ENCODE peak calls at places on chromosomes 3 and 15, in six cellular contexts. One of them, this sample, is unnamed.

GRCh38 chr3:6088433-6088832 is 772.5 kb upstream of the GRM7 start:
- DNase-seq in GM12892: no peak
- DNase-seq in stomach: no peak
- DNase-seq in H1: no peak
- DNase-seq in HCT116: no peak
- DNase-seq in vagina: no peak
- DNase-seq in this sample: no peak

GRCh38 chr3:45084820-45085816 is 59.0 kb downstream of the CLEC3B start:
- DNase-seq in H1: no peak
- DNase-seq in vagina: no peak
- DNase-seq in HCT116: no peak
- DNase-seq in stomach: no peak
- DNase-seq in GM12892: no peak
- DNase-seq in this sample: no peak

GRCh38 chr3:42066516-42067181 is 24.5 kb upstream of the TRAK1 start:
- DNase-seq in HCT116: no peak
- DNase-seq in H1: no peak
- DNase-seq in vagina: no peak
- DNase-seq in GM12892: no peak
- DNase-seq in stomach: no peak
- DNase-seq in this sample: no peak

GRCh38 chr3:118991775-118992174 is 42.9 kb downstream of the IGSF11 start:
- DNase-seq in HCT116: no peak
- DNase-seq in vagina: no peak
- DNase-seq in stomach: peak; percentile 28
- DNase-seq in H1: no peak
- DNase-seq in GM12892: no peak
- DNase-seq in this sample: no peak

GRCh38 chr3:134027631-134028030 is 2.1 kb downstream of the SLCO2A1 start:
- DNase-seq in vagina: peak; percentile 32
- DNase-seq in HCT116: no peak
- DNase-seq in H1: no peak
- DNase-seq in stomach: no peak
- DNase-seq in GM12892: no peak
- DNase-seq in this sample: no peak

GRCh38 chr3:178186666-178187065 is 349.6 kb upstream of the KCNMB2 start:
- DNase-seq in vagina: no peak
- DNase-seq in H1: no peak
- DNase-seq in GM12892: no peak
- DNase-seq in HCT116: no peak
- DNase-seq in stomach: no peak
- DNase-seq in this sample: no peak

GRCh38 chr3:130963444-130963843 is 63.2 kb downstream of the ASTE1 start:
- DNase-seq in GM12892: no peak
- DNase-seq in stomach: no peak
- DNase-seq in H1: no peak
- DNase-seq in vagina: no peak
- DNase-seq in HCT116: no peak
- DNase-seq in this sample: no peak

GRCh38 chr3:159029306-159030026 is 227.6 kb downstream of the MFSD1 start:
- DNase-seq in vagina: no peak
- DNase-seq in HCT116: no peak
- DNase-seq in H1: no peak
- DNase-seq in stomach: no peak
- DNase-seq in GM12892: no peak
- DNase-seq in this sample: no peak

GRCh38 chr3:124965413-124965812 is 30.9 kb upstream of the MUC13 start:
- DNase-seq in stomach: no peak
- DNase-seq in vagina: no peak
- DNase-seq in HCT116: no peak
- DNase-seq in GM12892: no peak
- DNase-seq in H1: no peak
- DNase-seq in this sample: no peak

GRCh38 chr3:161471211-161471610 is 25.4 kb upstream of the OTOL1 start:
- DNase-seq in stomach: no peak
- DNase-seq in HCT116: no peak
- DNase-seq in GM12892: no peak
- DNase-seq in vagina: no peak
- DNase-seq in H1: no peak
- DNase-seq in this sample: no peak

GRCh38 chr3:129313415-129313982 is 34.8 kb downstream of the HMCES start:
- DNase-seq in HCT116: no peak
- DNase-seq in GM12892: no peak
- DNase-seq in vagina: no peak
- DNase-seq in stomach: no peak
- DNase-seq in H1: no peak
- DNase-seq in this sample: peak; percentile 43
- TF ChIP-seq POLR2AphosphoS5 in HCT116: peak; percentile 68
- TF ChIP-seq POLR2AphosphoS5 in GM12892: peak; percentile 66
- TF ChIP-seq POLR2AphosphoS5 in vagina: no peak
- TF ChIP-seq POLR2AphosphoS5 in stomach: no peak
- TF ChIP-seq POLR2AphosphoS5 in H1: peak; percentile 98
- TF ChIP-seq POLR2AphosphoS5 in this sample: peak; percentile 18

GRCh38 chr15:67089218-67090193 is 24.1 kb downstream of the SMAD3 start:
- DNase-seq in vagina: no peak
- DNase-seq in H1: no peak
- DNase-seq in HCT116: no peak
- DNase-seq in stomach: no peak
- DNase-seq in GM12892: no peak
- DNase-seq in this sample: no peak
- TF ChIP-seq POLR2A in vagina: no peak
- TF ChIP-seq POLR2A in H1: no peak
- TF ChIP-seq POLR2A in HCT116: no peak
- TF ChIP-seq POLR2A in stomach: no peak
- TF ChIP-seq POLR2A in GM12892: no peak
- TF ChIP-seq POLR2A in this sample: no peak

GRCh38 chr15:70339551-70340517 is 242.1 kb upstream of the TLE3 start:
- DNase-seq in vagina: peak; percentile 88
- DNase-seq in HCT116: no peak
- DNase-seq in GM12892: no peak
- DNase-seq in H1: no peak
- DNase-seq in stomach: no peak
- DNase-seq in this sample: no peak

GRCh38 chr15:70341566-70341965 is 243.8 kb upstream of the TLE3 start:
- DNase-seq in HCT116: no peak
- DNase-seq in H1: no peak
- DNase-seq in vagina: peak; percentile 76
- DNase-seq in GM12892: no peak
- DNase-seq in stomach: no peak
- DNase-seq in this sample: no peak

GRCh38 chr15:70336425-70337009 is 238.8 kb upstream of the TLE3 start:
- DNase-seq in HCT116: no peak
- DNase-seq in stomach: no peak
- DNase-seq in H1: no peak
- DNase-seq in vagina: no peak
- DNase-seq in GM12892: no peak
- DNase-seq in this sample: no peak

GRCh38 chr15:70334286-70334685 is 236.6 kb upstream of the TLE3 start:
- DNase-seq in vagina: no peak
- DNase-seq in GM12892: no peak
- DNase-seq in HCT116: no peak
- DNase-seq in H1: no peak
- DNase-seq in stomach: no peak
- DNase-seq in this sample: no peak

DNA sequence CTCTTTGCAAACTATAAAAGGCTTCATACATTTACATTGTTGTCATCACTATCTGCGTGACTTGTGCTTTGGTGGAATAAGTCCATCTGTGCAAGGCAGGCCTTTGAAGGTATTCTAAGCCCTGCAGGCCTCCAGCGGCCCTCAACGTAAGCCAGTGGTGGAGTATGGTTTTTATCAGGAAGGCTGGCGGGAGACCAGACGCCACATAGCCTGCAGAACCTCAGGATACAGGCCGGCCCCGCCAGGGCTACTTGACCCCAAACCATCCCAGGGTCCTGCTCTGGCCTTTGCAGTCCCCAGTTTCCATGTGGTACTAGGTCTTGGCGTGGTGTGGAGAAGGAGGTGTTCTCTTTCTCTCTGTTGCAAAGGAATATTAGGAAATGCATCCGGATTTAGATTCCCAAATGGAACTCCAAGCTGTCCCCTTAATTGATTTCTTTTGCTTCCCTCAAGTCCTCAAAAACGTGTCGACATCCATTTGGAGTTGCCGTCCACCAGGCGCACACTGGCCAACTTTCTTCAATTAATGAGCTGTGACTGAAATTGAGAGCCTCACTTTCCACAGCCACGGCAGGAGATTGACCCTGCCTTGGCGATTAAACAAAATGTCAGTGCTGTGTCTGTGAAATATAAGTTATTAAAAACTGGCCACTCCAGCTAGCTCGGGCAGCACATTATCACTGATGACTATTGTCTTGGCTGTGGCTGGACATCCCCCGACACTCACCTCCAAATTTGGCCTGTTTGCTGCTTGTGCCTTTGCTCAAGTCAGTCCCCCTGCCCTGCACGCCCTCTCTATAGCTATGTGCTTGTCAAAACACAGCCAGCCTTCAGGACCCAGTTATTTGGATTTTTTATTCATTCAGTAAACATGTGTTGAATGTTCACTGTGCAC is 239.8 kb upstream of the TLE3 start:
- DNase-seq in GM12892: no peak
- DNase-seq in H1: no peak
- DNase-seq in stomach: no peak
- DNase-seq in HCT116: no peak
- DNase-seq in vagina: no peak
- DNase-seq in this sample: no peak
- TF ChIP-seq POLR2AphosphoS5 in GM12892: no peak
- TF ChIP-seq POLR2AphosphoS5 in H1: no peak
- TF ChIP-seq POLR2AphosphoS5 in stomach: no peak
- TF ChIP-seq POLR2AphosphoS5 in HCT116: no peak
- TF ChIP-seq POLR2AphosphoS5 in vagina: no peak
- TF ChIP-seq POLR2AphosphoS5 in this sample: no peak

GRCh38 chr3:195154793-195155535 is 116.0 kb downstream of the XXYLT1 start:
- DNase-seq in GM12892: peak; percentile 50
- DNase-seq in vagina: no peak
- DNase-seq in H1: no peak
- DNase-seq in HCT116: no peak
- DNase-seq in stomach: peak; percentile 94
- DNase-seq in this sample: peak; percentile 92
- TF ChIP-seq POLR2A in GM12892: peak; percentile 29
- TF ChIP-seq POLR2A in vagina: no peak
- TF ChIP-seq POLR2A in H1: no peak
- TF ChIP-seq POLR2A in HCT116: no peak
- TF ChIP-seq POLR2A in stomach: no peak
- TF ChIP-seq POLR2A in this sample: no peak

DNA sequence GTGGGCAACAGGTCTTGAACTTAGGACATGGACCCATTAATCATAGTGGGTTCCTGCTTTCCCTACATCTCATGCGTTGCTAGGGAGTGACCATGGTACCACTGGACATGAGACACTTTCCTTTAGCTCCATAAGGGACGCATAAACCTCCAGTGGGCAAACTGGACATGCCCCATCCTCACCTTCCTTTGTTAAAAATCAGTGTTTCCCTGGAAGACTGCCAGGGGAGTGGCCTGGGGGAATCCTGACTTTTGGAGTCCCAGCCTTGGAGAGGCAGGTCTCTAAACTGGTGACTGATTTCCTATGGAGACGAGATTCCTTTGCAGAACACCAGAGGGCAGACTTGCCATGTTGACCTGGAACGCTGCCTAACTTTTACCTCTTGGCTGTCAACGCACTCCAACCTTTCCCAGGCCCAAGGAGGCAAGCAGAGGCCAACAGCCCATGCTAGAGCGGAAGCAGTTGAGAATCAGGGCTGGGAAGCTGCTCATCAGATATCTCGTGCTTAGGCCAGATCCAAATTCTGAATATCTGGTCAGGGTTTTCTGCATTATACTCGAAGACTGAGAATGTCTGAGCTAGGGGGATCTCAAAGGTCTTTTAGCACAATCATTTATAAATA is 2.6 kb downstream of the XIRP1 start:
- DNase-seq in HCT116: peak; percentile 53
- DNase-seq in stomach: peak; percentile 79
- DNase-seq in H1: no peak
- DNase-seq in GM12892: peak; percentile 65
- DNase-seq in vagina: peak; percentile 83
- DNase-seq in this sample: peak; percentile 77
- TF ChIP-seq POLR2AphosphoS5 in HCT116: no peak
- TF ChIP-seq POLR2AphosphoS5 in stomach: peak; percentile 8
- TF ChIP-seq POLR2AphosphoS5 in H1: no peak
- TF ChIP-seq POLR2AphosphoS5 in GM12892: no peak
- TF ChIP-seq POLR2AphosphoS5 in vagina: no peak
- TF ChIP-seq POLR2AphosphoS5 in this sample: no peak

GRCh38 chr3:59246719-59247401 is 197.0 kb upstream of the CFAP20DC start:
- DNase-seq in stomach: no peak
- DNase-seq in GM12892: no peak
- DNase-seq in H1: no peak
- DNase-seq in HCT116: no peak
- DNase-seq in vagina: no peak
- DNase-seq in this sample: no peak
- TF ChIP-seq POLR2A in stomach: no peak
- TF ChIP-seq POLR2A in GM12892: no peak
- TF ChIP-seq POLR2A in H1: no peak
- TF ChIP-seq POLR2A in HCT116: no peak
- TF ChIP-seq POLR2A in vagina: no peak
- TF ChIP-seq POLR2A in this sample: no peak

GRCh38 chr15:32738677-32739076 is 20.9 kb downstream of the GREM1 start:
- DNase-seq in stomach: no peak
- DNase-seq in GM12892: no peak
- DNase-seq in HCT116: no peak
- DNase-seq in H1: no peak
- DNase-seq in vagina: no peak
- DNase-seq in this sample: no peak
- TF ChIP-seq POLR2AphosphoS5 in stomach: no peak
- TF ChIP-seq POLR2AphosphoS5 in GM12892: no peak
- TF ChIP-seq POLR2AphosphoS5 in HCT116: no peak
- TF ChIP-seq POLR2AphosphoS5 in H1: no peak
- TF ChIP-seq POLR2AphosphoS5 in vagina: no peak
- TF ChIP-seq POLR2AphosphoS5 in this sample: no peak

GRCh38 chr15:55279746-55280351 is 9.8 kb downstream of the RAB27A start:
- DNase-seq in GM12892: no peak
- DNase-seq in H1: no peak
- DNase-seq in stomach: no peak
- DNase-seq in HCT116: peak; percentile 65
- DNase-seq in vagina: no peak
- DNase-seq in this sample: no peak
- TF ChIP-seq POLR2A in GM12892: peak; percentile 15
- TF ChIP-seq POLR2A in H1: no peak
- TF ChIP-seq POLR2A in stomach: no peak
- TF ChIP-seq POLR2A in HCT116: no peak
- TF ChIP-seq POLR2A in vagina: no peak
- TF ChIP-seq POLR2A in this sample: no peak

GRCh38 chr15:89132611-89133242 is 44.5 kb downstream of the ABHD2 start:
- DNase-seq in stomach: no peak
- DNase-seq in H1: no peak
- DNase-seq in GM12892: no peak
- DNase-seq in vagina: no peak
- DNase-seq in HCT116: no peak
- DNase-seq in this sample: no peak
- TF ChIP-seq POLR2AphosphoS5 in stomach: peak; percentile 26
- TF ChIP-seq POLR2AphosphoS5 in H1: no peak
- TF ChIP-seq POLR2AphosphoS5 in GM12892: no peak
- TF ChIP-seq POLR2AphosphoS5 in vagina: peak; percentile 48
- TF ChIP-seq POLR2AphosphoS5 in HCT116: no peak
- TF ChIP-seq POLR2AphosphoS5 in this sample: no peak